ENCODE peak calls at places on chromosomes 6 and 20, in eight cellular contexts. B is breast epithelium, C is spleen, X is AG04450, F is coronary artery, Z is AG10803, L is fibroblast of pulmonary artery, E is A549. O is an unnamed sample.
A peak's percentile ranks its signal among the peaks of the same experiment; 100 is the strongest.

GRCh38 chr20:45487231-45487635 is 17.7 kb downstream of the WFDC2 start:
- DNase-seq in X (no peak), B (no peak), Z (no peak), L (no peak), C (no peak), F (no peak), E (peak; percentile 20), O (no peak)

GRCh38 chr6:4559281-4559875 is 216.8 kb upstream of the CDYL start:
- DNase-seq in L (no peak), E (no peak), F (peak; percentile 55), B (no peak), X (no peak), Z (no peak), C (no peak), O (no peak)

GRCh38 chr6:124535746-124536145 is 426.5 kb upstream of the RNF217 start:
- DNase-seq in B (no peak), X (no peak), C (no peak), E (peak; percentile 1), Z (no peak), L (peak; percentile 42), F (no peak), O (no peak)

GRCh38 chr6:15386756-15387112 is 140.9 kb downstream of the JARID2 start:
- DNase-seq in Z (peak; percentile 25), X (no peak), L (no peak), E (no peak), B (no peak), F (no peak), C (no peak), O (no peak)

GRCh38 chr6:28944412-28945006 is 20.7 kb upstream of the TRIM27 start:
- DNase-seq in Z (peak; percentile 76), F (no peak), C (no peak), E (no peak), L (peak; percentile 90), X (peak; percentile 66), B (peak; percentile 34), O (no peak)

GRCh38 chr6:143139239-143139784 is 78.6 kb downstream of the AIG1 start:
- DNase-seq in B (no peak), X (no peak), Z (no peak), F (no peak), L (no peak), E (no peak), C (no peak), O (no peak)

GRCh38 chr6:151609146-151609962 is 115.5 kb downstream of the CCDC170 start:
- DNase-seq in C (no peak), B (no peak), F (no peak), E (no peak), X (no peak), L (peak; percentile 3), Z (no peak), O (no peak)

GRCh38 chr6:69398729-69399128 is 398.1 kb downstream of the LMBRD1 start:
- DNase-seq in X (no peak), L (no peak), E (no peak), F (no peak), C (no peak), B (no peak), Z (no peak), O (peak; percentile 4)

GRCh38 chr6:139587469-139587868 is 213.0 kb upstream of the CITED2 start:
- DNase-seq in L (peak; percentile 82), C (no peak), B (no peak), X (peak; percentile 79), Z (peak; percentile 96), E (no peak), F (no peak), O (no peak)

GRCh38 chr6:166588691-166589333 is 2.3 kb upstream of the RAMACL start:
- DNase-seq in Z (peak; percentile 92), X (peak; percentile 33), C (peak; percentile 81), E (no peak), F (no peak), B (no peak), L (peak; percentile 72), O (no peak)

GRCh38 chr6:170371091-170371490 is 64.5 kb downstream of the FAM120B start:
- DNase-seq in Z (peak; percentile 20), X (no peak), E (no peak), F (no peak), B (no peak), L (peak; percentile 12), C (no peak), O (no peak)

GRCh38 chr20:14672066-14672465 is 334.7 kb upstream of the FLRT3 start:
- DNase-seq in Z (no peak), F (no peak), E (no peak), C (no peak), L (peak; percentile 23), X (no peak), B (no peak), O (no peak)

GRCh38 chr6:90286884-90287488 is 9.7 kb downstream of the BACH2 start:
- DNase-seq in F (no peak), X (no peak), E (peak; percentile 25), L (peak; percentile 53), Z (no peak), C (no peak), B (no peak), O (no peak)

GRCh38 chr6:134735461-134735860 is 214.4 kb downstream of the ALDH8A1 start:
- DNase-seq in X (no peak), Z (no peak), C (no peak), B (no peak), F (no peak), E (no peak), L (no peak), O (no peak)

GRCh38 chr20:54122189-54122588 is 51.6 kb downstream of the CYP24A1 start:
- DNase-seq in B (no peak), E (no peak), X (no peak), L (peak; percentile 50), C (no peak), F (no peak), Z (peak; percentile 52), O (no peak)

GRCh38 chr6:132730560-132730959 is 16.7 kb upstream of the VNN1 start:
- DNase-seq in L (peak; percentile 26), C (no peak), X (peak; percentile 68), B (no peak), F (no peak), E (no peak), Z (peak; percentile 12), O (no peak)

GRCh38 chr6:149651056-149651455 is 2.5 kb upstream of the KATNA1 start:
- DNase-seq in X (no peak), L (no peak), Z (no peak), C (no peak), F (no peak), B (no peak), E (no peak), O (no peak)

GRCh38 chr6:149648148-149649145 is at the start of gene KATNA1:
- DNase-seq in C (peak; percentile 96), Z (peak; percentile 66), B (peak; percentile 63), E (peak; percentile 85), L (peak; percentile 72), F (peak; percentile 88), X (peak; percentile 10), O (peak; percentile 21)

GRCh38 chr6:149642829-149643580 is 5.5 kb downstream of the KATNA1 start:
- DNase-seq in F (no peak), C (no peak), B (no peak), E (no peak), Z (peak; percentile 75), L (peak; percentile 43), X (no peak), O (no peak)

DNA sequence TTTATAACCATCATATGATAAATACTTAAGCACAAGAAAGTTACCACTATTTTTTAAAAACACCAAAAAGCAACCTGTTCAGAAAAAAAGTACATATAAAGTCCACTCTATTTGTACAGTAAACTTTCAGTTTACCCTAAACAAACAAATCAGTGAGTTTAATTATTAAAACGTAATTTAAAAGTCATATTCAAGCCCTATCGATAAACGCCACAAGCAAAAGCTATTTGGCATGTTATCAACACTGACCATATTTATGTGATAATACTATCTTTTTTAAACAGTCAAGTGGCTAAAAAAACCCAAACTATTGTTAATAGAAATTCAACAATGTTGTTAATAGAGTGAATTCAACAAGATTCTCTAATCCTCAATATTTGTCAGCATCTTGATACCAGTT is 1.9 kb downstream of the KATNA1 start:
- DNase-seq in C (no peak), X (no peak), L (no peak), E (no peak), B (no peak), Z (no peak), F (no peak), O (no peak)
- H3K4me3 ChIP-seq in C (no peak overlapping the region), X (peak overlapping the region; percentile 92), L (peak overlapping the region; percentile 69), E (peak overlapping the region; percentile 60), B (peak overlapping the region; percentile 91), Z (peak overlapping the region; percentile 76), F (peak overlapping the region; percentile 80), O (peak overlapping the region; percentile 85)

GRCh38 chr6:38719358-38719757 is 4.2 kb downstream of the DNAH8 start:
- DNase-seq in E (no peak), X (no peak), F (no peak), B (no peak), C (no peak), L (no peak), Z (no peak), O (no peak)

GRCh38 chr6:38713812-38714211 is 1.3 kb upstream of the DNAH8 start:
- DNase-seq in F (no peak), E (no peak), X (no peak), C (no peak), B (no peak), Z (peak; percentile 3), L (no peak), O (no peak)

GRCh38 chr6:38714239-38715015 is 684 bp upstream of the DNAH8 start:
- DNase-seq in Z (no peak), B (no peak), L (no peak), C (no peak), X (no peak), F (no peak), E (no peak), O (no peak)

GRCh38 chr6:38716825-38717224 is 1.7 kb downstream of the DNAH8 start:
- DNase-seq in F (no peak), Z (no peak), X (no peak), L (no peak), C (no peak), B (no peak), E (no peak), O (no peak)

GRCh38 chr6:38715016-38715809 is at the start of gene DNAH8:
- DNase-seq in L (no peak), X (no peak), B (no peak), Z (no peak), F (no peak), C (peak; percentile 75), E (no peak), O (no peak)
- H3K4me3 ChIP-seq in L (peak within 1 kb of the TSS; percentile 42), X (peak within 1 kb of the TSS; percentile 39), B (peak within 1 kb of the TSS; percentile 64), Z (peak within 1 kb of the TSS; percentile 22), F (peak within 1 kb of the TSS; percentile 70), C (peak within 1 kb of the TSS; percentile 4), E (no peak within 1 kb of the TSS), O (peak within 1 kb of the TSS; percentile 67)

GRCh38 chr6:135880066-135880972 is 28.8 kb downstream of the PDE7B start:
- DNase-seq in L (peak; percentile 46), Z (peak; percentile 72), E (peak; percentile 3), B (no peak), F (no peak), X (no peak), C (no peak), O (no peak)
- H3K4me3 ChIP-seq in L (peak overlapping the region; percentile 6), Z (peak overlapping the region; percentile 49), E (peak overlapping the region; percentile 23), B (peak overlapping the region; percentile 30), F (peak overlapping the region; percentile 49), X (peak overlapping the region; percentile 27), C (no peak overlapping the region), O (peak overlapping the region; percentile 37)

DNA sequence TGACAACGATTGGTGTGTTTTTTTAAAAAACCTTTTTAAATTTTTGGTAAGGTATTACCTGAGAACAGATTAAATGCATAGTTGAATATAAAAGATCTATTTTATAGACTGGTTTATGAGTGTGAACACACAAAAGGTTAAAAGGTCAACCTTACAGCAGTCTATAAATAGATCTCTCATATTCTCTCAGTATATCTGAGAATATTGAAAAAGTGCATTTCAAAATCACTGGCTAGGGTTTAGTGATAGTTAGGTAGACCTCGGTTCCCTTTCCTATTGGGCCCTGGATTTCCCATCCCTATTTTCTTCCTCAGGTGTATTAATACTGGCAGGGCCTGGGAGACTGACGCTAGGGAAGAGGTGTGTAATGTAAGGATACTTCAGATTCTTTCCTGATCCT is 723 bp upstream of the ZNF451 start:
- DNase-seq in X (no peak), F (no peak), C (no peak), B (no peak), L (no peak), E (no peak), Z (no peak), O (no peak)
- H3K4me3 ChIP-seq in X (peak overlapping the region; percentile 35), F (peak overlapping the region; percentile 79), C (no peak overlapping the region), B (peak overlapping the region; percentile 66), L (peak overlapping the region; percentile 66), E (peak overlapping the region; percentile 41), Z (peak overlapping the region; percentile 52), O (peak overlapping the region; percentile 85)

O was measured in thoracic aorta.